ENCODE peak calls at places on chromosomes 11 and 22, in six cellular contexts. X, V, Q, M, K and L are unnamed samples.

GRCh38 chr22:29994941-29995340 is 85.3 kb upstream of the HORMAD2 start:
- DNase-seq in X (peak), V (no peak), Q (peak), M (no peak), K (no peak), L (no peak)

GRCh38 chr22:45866398-45867117 is 110.4 kb downstream of the WNT7B start:
- DNase-seq in X (no peak), V (no peak), Q (no peak), M (no peak), K (no peak), L (no peak)

GRCh38 chr11:70233511-70233919 is 30.4 kb downstream of the FADD start:
- DNase-seq in X (peak), V (no peak), Q (peak), M (peak), K (no peak), L (no peak)

GRCh38 chr22:39518124-39518786 is 2.1 kb upstream of the ATF4 start:
- DNase-seq in X (peak), V (no peak), Q (no peak), M (no peak), K (no peak), L (peak)

GRCh38 chr11:833114-833791 is 501 bp downstream of the CD151 start:
- DNase-seq in X (peak), V (peak), Q (no peak), M (no peak), K (no peak), L (peak)

GRCh38 chr11:101049813-101050212 is 79.8 kb downstream of the PGR start:
- DNase-seq in X (peak), V (no peak), Q (no peak), M (no peak), K (no peak), L (no peak)

GRCh38 chr11:99366476-99366992 is 345.8 kb downstream of the CNTN5 start:
- DNase-seq in X (no peak), V (no peak), Q (no peak), M (no peak), K (no peak), L (no peak)

GRCh38 chr11:120996973-120997372 is 26.9 kb upstream of the TBCEL start:
- DNase-seq in X (no peak), V (no peak), Q (no peak), M (no peak), K (no peak), L (no peak)

GRCh38 chr22:49260681-49261580 is 566.7 kb downstream of the BRD1 start:
- DNase-seq in X (no peak), V (no peak), Q (no peak), M (no peak), K (no peak), L (no peak)

GRCh38 chr11:134562176-134562575 is 150.1 kb upstream of the B3GAT1 start:
- DNase-seq in X (no peak), V (no peak), Q (no peak), M (no peak), K (no peak), L (no peak)

GRCh38 chr11:35111171-35112055 is 27.6 kb upstream of the CD44 start:
- DNase-seq in X (peak), V (no peak), Q (peak), M (no peak), K (no peak), L (no peak)

GRCh38 chr22:48434156-48434867 is 1393.4 kb downstream of the BRD1 start:
- DNase-seq in X (no peak), V (no peak), Q (no peak), M (no peak), K (no peak), L (no peak)

GRCh38 chr11:134725939-134726639 is 314.0 kb upstream of the B3GAT1 start:
- DNase-seq in X (no peak), V (no peak), Q (no peak), M (no peak), K (no peak), L (no peak)

GRCh38 chr22:36343720-36344105 is 44.1 kb downstream of the MYH9 start:
- DNase-seq in X (no peak), V (no peak), Q (no peak), M (peak), K (no peak), L (no peak)

GRCh38 chr22:43889366-43890253 is 2.2 kb downstream of the PNPLA5 start:
- DNase-seq in X (peak), V (no peak), Q (no peak), M (no peak), K (no peak), L (no peak)

GRCh38 chr11:45043755-45044475 is 93.2 kb upstream of the TP53I11 start:
- DNase-seq in X (no peak), V (no peak), Q (no peak), M (no peak), K (no peak), L (no peak)

GRCh38 chr11:33389635-33390034 is 132.5 kb downstream of the HIPK3 start:
- DNase-seq in X (no peak), V (no peak), Q (no peak), M (no peak), K (no peak), L (no peak)

GRCh38 chr11:1762537-1763302 is 1.0 kb downstream of the CTSD start:
- DNase-seq in X (peak), V (no peak), Q (peak), M (no peak), K (no peak), L (no peak)

GRCh38 chr11:20161230-20161918 is 1.1 kb upstream of the DBX1 start:
- DNase-seq in X (peak), V (no peak), Q (peak), M (peak), K (no peak), L (no peak)

GRCh38 chr22:20569059-20570058 is 61.9 kb downstream of the MED15 start:
- DNase-seq in X (peak), V (no peak), Q (peak), M (peak), K (peak), L (peak)

GRCh38 chr11:72932132-72932570 is 117.9 kb downstream of the ATG16L2 start:
- DNase-seq in X (peak), V (no peak), Q (no peak), M (no peak), K (no peak), L (no peak)

GRCh38 chr11:128021304-128022006 is 565.9 kb downstream of the ETS1 start:
- DNase-seq in X (peak), V (no peak), Q (no peak), M (no peak), K (no peak), L (no peak)

GRCh38 chr11:2940166-2940929 is 11.1 kb upstream of the PHLDA2 start:
- DNase-seq in X (peak), V (no peak), Q (peak), M (no peak), K (peak), L (peak)

GRCh38 chr11:35346472-35347136 is 72.8 kb downstream of the SLC1A2 start:
- DNase-seq in X (no peak), V (no peak), Q (no peak), M (no peak), K (no peak), L (no peak)

GRCh38 chr22:17896552-17896951 is 122.3 kb upstream of the BID start:
- DNase-seq in X (peak), V (no peak), Q (no peak), M (no peak), K (no peak), L (peak)

GRCh38 chr11:290621-291231 is 1.8 kb downstream of the PGGHG start:
- DNase-seq in X (no peak), V (no peak), Q (no peak), M (no peak), K (no peak), L (peak)

GRCh38 chr11:83663446-83663845 is 377.3 kb upstream of the CCDC90B start:
- DNase-seq in X (no peak), V (no peak), Q (no peak), M (no peak), K (no peak), L (no peak)

GRCh38 chr22:41638124-41638523 is 17.0 kb downstream of the XRCC6 start:
- DNase-seq in X (no peak), V (no peak), Q (peak), M (no peak), K (no peak), L (no peak)

GRCh38 chr11:34158661-34159060 is 53.2 kb downstream of the NAT10 start:
- DNase-seq in X (no peak), V (no peak), Q (no peak), M (no peak), K (no peak), L (no peak)

GRCh38 chr11:100618914-100619313 is 68.2 kb upstream of the ARHGAP42 start:
- DNase-seq in X (no peak), V (no peak), Q (no peak), M (no peak), K (no peak), L (no peak)

GRCh38 chr11:76578655-76579046 is 91.9 kb downstream of the LRRC32 start:
- DNase-seq in X (no peak), V (no peak), Q (no peak), M (peak), K (no peak), L (peak)

GRCh38 chr11:111801135-111801534 is 34.9 kb upstream of the PPP2R1B start:
- DNase-seq in X (no peak), V (no peak), Q (no peak), M (no peak), K (no peak), L (no peak)

GRCh38 chr22:19004471-19004870 is 68.4 kb upstream of the PRODH start:
- DNase-seq in X (no peak), V (no peak), Q (no peak), M (no peak), K (no peak), L (no peak)

GRCh38 chr11:9265211-9266131 is at the start of gene DENND5A:
- DNase-seq in X (peak), V (peak), Q (peak), M (peak), K (peak), L (peak)

GRCh38 chr11:1921576-1922141 is 2.2 kb downstream of the TNNT3 start:
- DNase-seq in X (peak), V (no peak), Q (no peak), M (no peak), K (no peak), L (peak)

GRCh38 chr11:108664241-108664640 is 628 bp upstream of the DDX10 start:
- DNase-seq in X (no peak), V (no peak), Q (no peak), M (no peak), K (no peak), L (no peak)